ENCODE peak calls at places on chromosomes 11 and 22, in four cellular contexts. X is fibroblast of lung, C is WERI-Rb-1, H is adrenal gland. I is an unnamed sample.
A peak's percentile ranks its signal among the peaks of the same experiment; 100 is the strongest.

GRCh38 chr22:24424001-24424900 is 3.1 kb upstream of the ADORA2A start:
- DNase-seq in X (no peak), C (no peak), H (no peak), I (no peak)

GRCh38 chr11:15074206-15075161 is 1.1 kb downstream of the CALCB start:
- DNase-seq in H (peak; percentile 77), C (peak; percentile 79), X (peak; percentile 51), I (no peak)

GRCh38 chr11:111569476-111569875 is 29.0 kb downstream of the LAYN start:
- DNase-seq in H (no peak), X (peak; percentile 57), C (no peak), I (no peak)

GRCh38 chr22:44366372-44367310 is 53.9 kb upstream of the SHISAL1 start:
- DNase-seq in X (no peak), C (no peak), H (no peak), I (peak; percentile 72)

GRCh38 chr11:65384301-65384889 is 1.9 kb upstream of the SLC25A45 start:
- DNase-seq in C (no peak), H (no peak), X (peak; percentile 30), I (no peak)

GRCh38 chr22:27523711-27524110 is 277.8 kb downstream of the MN1 start:
- DNase-seq in H (no peak), C (no peak), X (no peak), I (no peak)

GRCh38 chr11:28835790-28836189 is 727.6 kb downstream of the METTL15 start:
- DNase-seq in C (no peak), H (no peak), X (peak; percentile 89), I (no peak)

GRCh38 chr11:9740202-9740881 is 76.5 kb downstream of the SWAP70 start:
- DNase-seq in H (no peak), C (no peak), X (no peak), I (no peak)

GRCh38 chr11:69403556-69404215 is 77.8 kb upstream of the LINC01488 start:
- DNase-seq in C (no peak), X (peak; percentile 52), H (no peak), I (no peak)

GRCh38 chr11:71395010-71395560 is 53.1 kb downstream of the DHCR7 start:
- DNase-seq in X (no peak), H (no peak), C (peak; percentile 17), I (no peak)

GRCh38 chr11:134560566-134561347 is 148.7 kb upstream of the B3GAT1 start:
- DNase-seq in C (no peak), H (no peak), X (no peak), I (peak; percentile 65)

GRCh38 chr11:69443968-69444364 is 37.5 kb upstream of the LINC01488 start:
- DNase-seq in H (no peak), X (peak; percentile 51), C (no peak), I (no peak)

GRCh38 chr11:120324932-120325810 is at the start of gene TLCD5:
- DNase-seq in H (peak; percentile 70), C (peak; percentile 90), X (peak; percentile 77), I (peak; percentile 84)

DNA sequence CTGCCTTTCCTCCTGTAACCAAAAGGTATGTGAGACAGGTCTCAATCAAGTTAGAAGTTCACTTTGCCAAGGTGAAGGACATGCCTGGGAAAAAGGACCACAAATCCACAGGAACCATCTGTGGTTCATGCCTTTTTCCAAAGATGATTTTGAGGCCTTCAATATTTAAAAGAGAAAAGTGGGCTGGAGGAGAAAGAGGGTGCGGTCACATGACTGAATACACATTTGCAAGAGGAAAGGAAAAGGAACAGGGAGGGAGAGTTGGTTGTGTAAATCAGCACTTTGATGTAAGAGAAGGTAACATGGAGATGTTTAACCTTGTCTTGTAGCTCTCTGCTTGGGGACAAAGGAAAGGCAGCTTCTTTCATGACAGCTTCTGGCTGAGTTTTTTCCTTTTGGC is 21.2 kb downstream of the MOV10L1 start:
- DNase-seq in X (no peak), H (no peak), C (no peak), I (no peak)
- H3K27ac ChIP-seq in X (no peak overlapping the region), H (no peak overlapping the region), C (no peak overlapping the region), I (no peak overlapping the region)

DNA sequence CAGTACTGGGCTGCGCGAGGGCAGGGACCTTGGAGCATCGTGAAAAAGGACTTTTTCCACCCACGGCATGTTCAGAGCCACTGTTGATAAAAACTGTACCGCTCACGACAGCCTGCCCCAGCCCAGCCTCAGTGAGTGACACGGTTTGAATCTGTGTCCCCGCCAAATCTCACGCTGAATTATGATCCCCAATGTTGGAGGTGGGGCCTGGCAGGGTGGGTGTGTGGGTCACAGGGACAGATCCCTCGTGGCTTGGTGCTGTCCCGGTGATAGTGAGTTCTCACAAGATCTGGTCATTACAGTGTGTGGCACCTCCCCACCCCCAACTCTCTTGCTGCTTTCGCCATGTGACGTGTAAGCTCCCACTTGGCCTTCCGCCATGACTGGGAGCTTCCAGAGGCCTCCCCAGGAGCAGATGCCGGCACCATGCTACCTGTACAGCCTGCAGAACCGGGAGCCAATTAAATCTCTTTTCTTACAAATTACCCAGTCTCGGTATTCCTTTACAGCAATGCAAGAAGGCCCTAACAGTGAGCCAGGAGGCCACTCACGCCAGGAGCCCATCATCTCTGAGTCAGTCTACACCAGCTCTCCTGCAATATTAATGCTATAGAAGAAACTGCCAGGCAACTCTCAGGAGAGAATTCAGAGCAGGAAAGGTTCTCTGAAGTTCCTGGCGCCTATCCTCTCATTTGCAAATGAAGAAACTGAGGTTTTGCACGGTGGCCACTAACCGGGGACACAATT is 1.3 kb downstream of the TOLLIP start:
- DNase-seq in H (no peak), C (no peak), X (peak; percentile 15), I (no peak)
- H3K4me3 ChIP-seq in H (no peak overlapping the region), C (peak overlapping the region; percentile 62), X (peak overlapping the region; percentile 68), I (peak overlapping the region; percentile 96)

GRCh38 chr11:60482361-60482760 is 10.2 kb upstream of the MS4A12 start:
- DNase-seq in X (no peak), C (no peak), H (no peak), I (no peak)

DNA sequence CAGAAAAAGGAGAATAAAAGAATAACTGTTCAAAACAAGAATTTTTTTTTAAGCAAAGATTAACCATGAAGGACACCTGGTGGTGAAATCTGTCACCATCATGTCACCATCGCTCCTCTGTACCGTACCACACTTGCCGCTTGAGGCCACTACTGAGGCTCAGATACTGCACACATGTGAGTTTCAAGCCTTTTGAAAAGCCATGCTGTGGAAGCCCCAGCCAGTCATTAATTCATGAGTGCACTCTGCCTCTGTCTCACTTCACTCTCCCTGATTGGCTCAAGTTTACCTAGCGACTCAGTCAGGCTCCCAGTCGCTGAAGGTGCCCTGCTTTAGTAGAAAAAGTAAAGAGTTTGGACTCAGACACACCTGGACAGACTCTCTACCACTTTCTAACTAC is 6.6 kb upstream of the MS4A12 start:
- DNase-seq in X (no peak), H (no peak), C (peak; percentile 16), I (no peak)
- TF ChIP-seq CTCF in X (no peak), H (peak; percentile 33), C (peak; percentile 26), I (no peak)

DNA sequence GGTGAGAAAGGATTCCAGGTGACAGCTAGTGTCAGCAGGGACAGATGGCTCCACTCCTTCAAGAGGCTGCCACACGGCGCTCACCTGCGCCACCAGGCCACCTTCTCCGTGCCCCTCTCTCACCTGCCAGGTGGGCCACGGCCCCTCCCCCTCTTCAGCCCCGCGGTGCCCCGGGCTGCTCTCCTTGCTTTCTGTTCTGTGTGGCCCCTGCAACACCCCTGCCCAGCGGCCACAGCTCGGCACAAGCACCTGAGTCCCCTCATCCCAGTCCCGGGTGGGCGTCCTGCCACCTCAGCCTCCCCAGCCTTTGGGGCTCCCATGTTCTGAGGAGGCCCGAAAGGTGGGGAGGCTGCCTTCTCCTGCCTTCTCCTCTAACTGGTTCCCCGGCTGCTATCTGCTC is 46.4 kb downstream of the APOL1 start:
- DNase-seq in X (no peak), H (no peak), C (no peak), I (no peak)
- H3K27ac ChIP-seq in X (no peak overlapping the region), H (no peak overlapping the region), C (no peak overlapping the region), I (peak overlapping the region; percentile 45)

DNA sequence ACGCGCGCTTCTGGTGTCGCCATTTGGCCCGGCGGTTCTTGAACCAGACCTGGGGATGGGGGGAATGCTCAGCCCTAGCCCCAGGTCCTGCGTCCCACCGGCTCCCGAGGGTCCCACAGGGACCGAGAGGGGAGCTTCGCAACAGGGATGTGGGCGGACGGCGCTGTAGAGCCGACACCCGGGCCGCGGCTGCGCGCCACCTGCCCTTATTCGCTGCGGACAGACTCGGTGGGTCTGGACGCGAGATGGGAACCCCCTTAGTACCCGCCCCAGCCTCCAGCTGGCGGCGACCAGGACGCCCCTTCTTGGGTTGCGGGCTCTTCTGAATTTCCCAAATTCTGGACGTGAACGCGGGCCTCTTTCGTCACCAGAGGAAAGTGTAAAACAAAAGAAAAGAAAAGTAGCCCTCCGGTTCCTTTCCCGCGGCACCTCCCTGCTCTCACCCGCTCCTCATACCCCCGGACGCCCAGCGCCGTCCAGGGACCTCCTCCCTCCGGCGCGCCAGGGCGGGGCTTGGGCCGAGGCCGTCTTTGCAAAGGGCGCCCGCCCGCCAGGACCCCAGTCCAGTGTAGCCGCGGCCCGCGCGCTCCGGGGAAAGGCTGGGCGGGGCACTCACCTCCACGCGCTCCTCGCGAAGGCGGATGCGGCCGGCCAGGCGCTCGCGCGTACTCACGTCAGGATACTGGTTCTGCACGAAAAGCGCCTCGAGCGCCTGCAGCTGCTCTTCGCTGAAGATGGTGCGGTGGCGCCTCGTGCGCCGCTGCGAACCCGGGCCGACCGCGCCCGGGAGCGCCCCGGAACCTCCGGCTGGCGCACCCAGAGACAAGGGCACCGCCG is 827 bp downstream of the GSC2 start:
- DNase-seq in X (peak; percentile 12), C (no peak), H (no peak), I (no peak)
- H3K4me3 ChIP-seq in X (no peak overlapping the region), C (peak overlapping the region; percentile 37), H (no peak overlapping the region), I (peak overlapping the region; percentile 61)

GRCh38 chr11:57116654-57117053 is 65.1 kb upstream of the LRRC55 start:
- DNase-seq in C (peak; percentile 46), X (peak; percentile 69), H (peak; percentile 33), I (no peak)
- TF ChIP-seq CTCF in C (peak; percentile 62), X (peak; percentile 39), H (peak; percentile 68), I (no peak)

GRCh38 chr11:128492461-128492860 is 94.9 kb downstream of the ETS1 start:
- DNase-seq in X (peak; percentile 72), C (no peak), H (no peak), I (no peak)

GRCh38 chr11:128491195-128491936 is 96.0 kb downstream of the ETS1 start:
- DNase-seq in H (no peak), X (no peak), C (no peak), I (no peak)

GRCh38 chr11:128490092-128490491 is 97.3 kb downstream of the ETS1 start:
- DNase-seq in X (no peak), C (no peak), H (no peak), I (no peak)

GRCh38 chr11:128487978-128488377 is 99.4 kb downstream of the ETS1 start:
- DNase-seq in H (no peak), X (no peak), C (no peak), I (no peak)

GRCh38 chr11:128488471-128488870 is 98.9 kb downstream of the ETS1 start:
- DNase-seq in X (peak; percentile 97), C (no peak), H (no peak), I (no peak)
- H3K27ac ChIP-seq in X (peak overlapping the region; percentile 67), C (no peak overlapping the region), H (no peak overlapping the region), I (no peak overlapping the region)

GRCh38 chr11:12860827-12861226 is 148.3 kb upstream of the RASSF10 start:
- DNase-seq in H (no peak), X (peak; percentile 71), C (no peak), I (no peak)

GRCh38 chr11:12864316-12865156 is 144.6 kb upstream of the RASSF10 start:
- DNase-seq in X (peak; percentile 92), H (no peak), C (no peak), I (no peak)

GRCh38 chr11:12859872-12860657 is 149.1 kb upstream of the RASSF10 start:
- DNase-seq in C (no peak), X (no peak), H (no peak), I (no peak)

GRCh38 chr11:12863605-12864121 is 145.5 kb upstream of the RASSF10 start:
- DNase-seq in H (no peak), X (no peak), C (no peak), I (no peak)

GRCh38 chr11:12862761-12863469 is 146.2 kb upstream of the RASSF10 start:
- DNase-seq in X (peak; percentile 92), C (no peak), H (peak; percentile 41), I (no peak)
- H3K4me3 ChIP-seq in X (no peak overlapping the region), C (no peak overlapping the region), H (no peak overlapping the region), I (peak overlapping the region; percentile 63)

GRCh38 chr11:40130427-40130826 is 1329.0 kb downstream of the LRRC4C start:
- DNase-seq in C (no peak), H (no peak), X (peak; percentile 11), I (no peak)
- TF ChIP-seq CTCF in C (no peak), H (no peak), X (no peak), I (no peak)

I was measured in coronary artery.